ENCODE peak calls at places on chromosomes 12 and 14, in four cellular contexts. V is MM.1S, M is neural progenitor cell, Z is fibroblast of lung. Y is an unnamed sample.
A peak's percentile ranks its signal among the peaks of the same experiment; 100 is the strongest.

GRCh38 chr14:57189070-57189469 is 79.6 kb downstream of the EXOC5 start:
- DNase-seq in V (no peak), Z (peak; percentile 3), M (peak; percentile 54), Y (no peak)

GRCh38 chr14:36204674-36205073 is 28.2 kb upstream of the PTCSC3 start:
- DNase-seq in M (no peak), Z (no peak), V (no peak), Y (no peak)

GRCh38 chr14:105477659-105478623 is 3.3 kb downstream of the CRIP2 start:
- DNase-seq in Z (no peak), M (peak; percentile 22), V (no peak), Y (no peak)

GRCh38 chr12:103169-103981 is 36.8 kb downstream of the IQSEC3 start:
- DNase-seq in V (no peak), M (peak; percentile 87), Z (no peak), Y (peak; percentile 84)

GRCh38 chr12:65918057-65918456 is 93.8 kb downstream of the HMGA2 start:
- DNase-seq in M (no peak), V (peak; percentile 71), Z (no peak), Y (no peak)

GRCh38 chr12:70598467-70599194 is 38.6 kb downstream of the PTPRB start:
- DNase-seq in V (no peak), Z (peak; percentile 67), M (peak; percentile 56), Y (no peak)

GRCh38 chr14:95319312-95320075 is at the start of gene CLMN:
- DNase-seq in M (peak; percentile 85), V (peak; percentile 20), Z (peak; percentile 21), Y (peak; percentile 49)

GRCh38 chr12:76318773-76319594 is 29.2 kb downstream of the BBS10 start:
- DNase-seq in Z (no peak), V (no peak), M (no peak), Y (no peak)

GRCh38 chr12:89140580-89141236 is 211.6 kb downstream of the DUSP6 start:
- DNase-seq in V (no peak), M (no peak), Z (peak; percentile 59), Y (no peak)

GRCh38 chr14:105941226-105942166 is 415.1 kb downstream of the TMEM121 start:
- DNase-seq in V (no peak), M (no peak), Z (no peak), Y (no peak)

GRCh38 chr12:2265461-2266167 is 212.8 kb downstream of the CACNA1C start:
- DNase-seq in V (no peak), M (no peak), Z (peak; percentile 77), Y (no peak)

GRCh38 chr14:99383457-99384428 is 96.9 kb downstream of the SETD3 start:
- DNase-seq in Z (no peak), V (no peak), M (no peak), Y (no peak)

GRCh38 chr14:103504991-103505565 is 17.6 kb downstream of the CKB start:
- DNase-seq in Z (no peak), M (no peak), V (no peak), Y (no peak)

GRCh38 chr12:62660763-62661162 is 194.1 kb downstream of the MON2 start:
- DNase-seq in Z (peak; percentile 82), M (no peak), V (no peak), Y (no peak)

GRCh38 chr14:90560529-90560928 is 163.7 kb downstream of the CALM1 start:
- DNase-seq in V (no peak), M (no peak), Z (no peak), Y (no peak)

GRCh38 chr12:28378749-28379148 is 188.5 kb downstream of the CCDC91 start:
- DNase-seq in M (no peak), V (peak; percentile 71), Z (peak; percentile 96), Y (no peak)

GRCh38 chr14:53842938-53843337 is 113.7 kb downstream of the BMP4 start:
- DNase-seq in V (no peak), Z (peak; percentile 89), M (no peak), Y (no peak)

GRCh38 chr14:86935241-86935640 is 1057.7 kb downstream of the GALC start:
- DNase-seq in Z (peak; percentile 91), M (no peak), V (no peak), Y (no peak)

GRCh38 chr12:109523071-109523470 is 45.6 kb downstream of the UBE3B start:
- DNase-seq in Z (no peak), M (no peak), V (no peak), Y (no peak)

GRCh38 chr14:50045039-50045711 is 71.2 kb downstream of the VCPKMT start:
- DNase-seq in V (peak; percentile 16), M (no peak), Z (peak; percentile 84), Y (no peak)

GRCh38 chr14:105933238-105933637 is 406.9 kb downstream of the TMEM121 start:
- DNase-seq in Z (no peak), M (no peak), V (no peak), Y (no peak)

GRCh38 chr12:25421651-25422150 is 131.4 kb downstream of the LMNTD1 start:
- DNase-seq in Z (peak; percentile 52), V (no peak), M (no peak), Y (no peak)

GRCh38 chr12:28489256-28489655 is 299.0 kb downstream of the CCDC91 start:
- DNase-seq in Z (peak; percentile 78), V (no peak), M (no peak), Y (no peak)

GRCh38 chr12:42759622-42760273 is 170.2 kb upstream of the PRICKLE1 start:
- DNase-seq in Z (peak; percentile 76), M (no peak), V (no peak), Y (no peak)

GRCh38 chr14:23183479-23183878 is at the start of gene SLC7A8:
- DNase-seq in V (no peak), Z (no peak), M (peak; percentile 85), Y (no peak)

GRCh38 chr14:44403194-44403593 is 103.9 kb downstream of the FSCB start:
- DNase-seq in M (no peak), Z (no peak), V (no peak), Y (no peak)

GRCh38 chr12:116236148-116236731 is 41.3 kb downstream of the MED13L start:
- DNase-seq in M (peak; percentile 68), Z (peak; percentile 66), V (peak; percentile 30), Y (no peak)

GRCh38 chr12:122880668-122881067 is 15.3 kb downstream of the VPS37B start:
- DNase-seq in Z (peak; percentile 47), M (peak; percentile 73), V (no peak), Y (no peak)

GRCh38 chr14:23578560-23579310 is at the start of gene JPH4:
- DNase-seq in V (no peak), M (peak; percentile 79), Z (no peak), Y (no peak)

GRCh38 chr14:60250318-60251035 is 1.5 kb downstream of the PPM1A start:
- DNase-seq in V (no peak), Z (peak; percentile 40), M (peak; percentile 39), Y (peak; percentile 9)

GRCh38 chr12:122793685-122794106 is 19.3 kb downstream of the CCDC62 start:
- DNase-seq in V (peak; percentile 53), M (peak; percentile 61), Z (peak; percentile 45), Y (peak; percentile 51)

GRCh38 chr14:67031920-67032774 is 157.1 kb upstream of the GARIN2 start:
- DNase-seq in M (no peak), V (no peak), Z (no peak), Y (no peak)

GRCh38 chr12:50788562-50788961 is 24.7 kb downstream of the ATF1 start:
- DNase-seq in M (no peak), Z (peak; percentile 98), V (no peak), Y (no peak)

GRCh38 chr12:64077922-64078321 is 144.2 kb downstream of the KICS2 start:
- DNase-seq in V (no peak), M (no peak), Z (no peak), Y (no peak)

GRCh38 chr12:66693901-66694513 is 15.1 kb upstream of the GRIP1 start:
- DNase-seq in Z (peak; percentile 64), V (peak; percentile 88), M (peak; percentile 80), Y (peak; percentile 39)

GRCh38 chr12:570237-570925 is 92.9 kb downstream of the NINJ2 start:
- DNase-seq in M (peak; percentile 70), Z (peak; percentile 86), V (no peak), Y (peak; percentile 45)

GRCh38 chr14:72921396-72921795 is 4.9 kb upstream of the DCAF4 start:
- DNase-seq in M (no peak), Z (peak; percentile 20), V (no peak), Y (no peak)

GRCh38 chr14:72916174-72916573 is 10.1 kb upstream of the DCAF4 start:
- DNase-seq in V (no peak), M (no peak), Z (peak; percentile 16), Y (no peak)

GRCh38 chr14:72913809-72914208 is 12.5 kb upstream of the DCAF4 start:
- DNase-seq in V (no peak), Z (no peak), M (no peak), Y (no peak)

GRCh38 chr14:72920008-72920407 is 6.3 kb upstream of the DCAF4 start:
- DNase-seq in V (no peak), Z (no peak), M (no peak), Y (no peak)

DNA sequence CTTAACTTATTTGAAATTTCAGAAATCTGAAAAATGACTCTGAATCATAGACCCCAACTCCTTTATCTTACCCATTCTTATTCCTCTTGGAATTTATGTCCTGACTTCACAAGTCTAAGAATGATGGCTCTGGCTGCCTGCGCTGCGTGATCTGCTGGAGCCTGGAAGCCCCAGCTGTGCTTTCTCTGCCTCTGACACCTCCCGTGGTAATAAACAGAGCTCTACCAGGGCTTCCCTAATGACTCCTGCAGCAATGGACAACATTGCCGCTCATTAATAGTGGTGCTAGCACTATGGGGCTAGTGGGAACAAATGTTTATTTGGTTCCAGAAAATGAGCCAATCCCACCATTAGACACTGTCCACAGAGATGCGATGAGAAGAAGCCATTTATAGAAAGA is 8.8 kb upstream of the DCAF4 start:
- DNase-seq in V (no peak), Z (peak; percentile 6), M (no peak), Y (no peak)
- H3K36me3 ChIP-seq in V (no peaks in the 10 kb centered on the region), Z (no peaks in the 10 kb centered on the region), M (no peaks in the 10 kb centered on the region), Y (no peaks in the 10 kb centered on the region)

GRCh38 chr14:70655110-70655826 is 13.6 kb downstream of the TTC9 start:
- DNase-seq in Z (no peak), M (no peak), V (peak; percentile 19), Y (no peak)
- H3K4me2 ChIP-seq in Z (no peak overlapping the region), M (no peak overlapping the region), V (peak overlapping the region; percentile 37), Y (no peak overlapping the region)

DNA sequence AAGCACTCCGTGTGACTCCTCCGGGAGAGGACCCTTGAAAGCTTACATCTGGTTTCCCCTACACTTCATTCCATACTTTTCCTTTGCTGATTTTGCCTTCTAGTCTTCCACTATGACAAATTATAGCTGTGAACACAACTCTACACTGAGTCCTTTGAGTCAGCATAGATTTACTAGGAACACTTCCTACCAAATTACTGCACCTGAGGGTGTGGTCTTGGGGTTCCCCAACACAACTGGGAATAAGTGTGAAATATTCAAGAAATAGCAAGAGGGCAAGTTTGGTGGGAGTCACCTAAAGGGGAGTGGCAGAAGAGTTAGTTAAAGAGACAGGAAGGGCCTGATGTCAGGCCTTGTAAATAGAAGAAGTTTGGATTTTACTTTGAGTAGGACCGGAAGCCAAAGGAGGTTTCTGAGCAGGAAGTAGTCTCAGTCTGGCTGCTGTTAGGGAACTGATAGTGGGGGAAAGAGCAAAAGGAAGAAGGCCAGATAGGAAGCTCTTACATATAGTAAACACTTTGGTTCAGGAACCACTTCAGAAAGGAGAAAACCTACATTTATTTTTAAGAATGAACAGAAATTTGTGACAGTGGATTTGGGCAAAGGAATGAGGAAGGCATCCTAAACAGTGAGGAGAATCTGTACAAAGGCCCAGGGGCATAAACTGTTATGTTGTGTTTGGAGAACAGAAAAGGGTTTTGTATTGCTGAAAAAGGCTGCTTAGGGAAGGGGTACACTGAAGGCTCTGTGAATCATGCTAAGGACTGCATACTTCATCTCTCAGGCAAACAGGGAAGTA is 14.3 kb downstream of the SEL1L start:
- DNase-seq in V (no peak), M (no peak), Z (no peak), Y (no peak)
- H3K36me3 ChIP-seq in V (peaks cover 4% of the 10 kb centered on the region), M (no peaks in the 10 kb centered on the region), Z (no peaks in the 10 kb centered on the region), Y (peaks cover 69% of the 10 kb centered on the region)

GRCh38 chr12:77578471-77579262 is 252.0 kb upstream of the NAV3 start:
- DNase-seq in M (no peak), V (no peak), Z (peak; percentile 76), Y (no peak)
- H3K4me2 ChIP-seq in M (no peak overlapping the region), V (no peak overlapping the region), Z (peak overlapping the region; percentile 23), Y (no peak overlapping the region)

Y was measured in neuronal stem cell.